ENCODE peak calls at places on chromosomes 7 and 10, in eight cellular contexts. T, G, Y, R, S, D, J and L are unnamed samples.
A peak's percentile ranks its signal among the peaks of the same experiment; 100 is the strongest.

GRCh38 chr7:78539825-78540224 is 741.3 kb downstream of the PHTF2 start:
- DNase-seq in T (no peak), G (no peak), Y (no peak), R (no peak), S (no peak), D (no peak), J (no peak), L (no peak)

GRCh38 chr7:6271091-6271658 is 1.2 kb downstream of the CYTH3 start:
- DNase-seq in T (peak; percentile 68), G (peak; percentile 58), Y (peak; percentile 92), R (no peak), S (no peak), D (peak; percentile 56), J (no peak), L (peak; percentile 75)

GRCh38 chr7:106867641-106868351 is 2.7 kb downstream of the PIK3CG start:
- DNase-seq in T (no peak), G (no peak), Y (no peak), R (no peak), S (no peak), D (no peak), J (no peak), L (no peak)

GRCh38 chr10:102781089-102781920 is 37.6 kb downstream of the WBP1L start:
- DNase-seq in T (no peak), G (no peak), Y (no peak), R (no peak), S (no peak), D (no peak), J (no peak), L (no peak)

GRCh38 chr7:69953319-69954067 is 355.2 kb downstream of the AUTS2 start:
- DNase-seq in T (no peak), G (no peak), Y (no peak), R (no peak), S (peak; percentile 53), D (no peak), J (peak; percentile 86), L (no peak)

GRCh38 chr7:45575501-45576248 is 1.5 kb downstream of the ADCY1 start:
- DNase-seq in T (no peak), G (no peak), Y (no peak), R (no peak), S (no peak), D (no peak), J (no peak), L (no peak)

GRCh38 chr7:150514748-150515222 is at the start of gene GIMAP7:
- DNase-seq in T (no peak), G (no peak), Y (no peak), R (no peak), S (peak; percentile 77), D (no peak), J (no peak), L (no peak)

GRCh38 chr7:2736411-2736914 is 48.5 kb downstream of the AMZ1 start:
- DNase-seq in T (no peak), G (no peak), Y (no peak), R (no peak), S (no peak), D (no peak), J (no peak), L (no peak)

GRCh38 chr7:111730476-111731300 is 168.4 kb upstream of the IMMP2L start:
- DNase-seq in T (no peak), G (peak; percentile 23), Y (peak; percentile 20), R (no peak), S (peak; percentile 43), D (no peak), J (peak; percentile 43), L (no peak)

GRCh38 chr7:7913506-7913905 is 55.1 kb upstream of the GLCCI1 start:
- DNase-seq in T (no peak), G (no peak), Y (no peak), R (no peak), S (no peak), D (no peak), J (no peak), L (no peak)

GRCh38 chr7:44313621-44314031 is 11.8 kb downstream of the CAMK2B start:
- DNase-seq in T (no peak), G (no peak), Y (no peak), R (no peak), S (no peak), D (no peak), J (no peak), L (no peak)

GRCh38 chr10:109956454-109957091 is 33.3 kb upstream of the XPNPEP1 start:
- DNase-seq in T (no peak), G (peak; percentile 43), Y (peak; percentile 82), R (no peak), S (peak; percentile 25), D (no peak), J (peak; percentile 69), L (peak; percentile 64)

GRCh38 chr10:73763343-73763742 is 18.5 kb upstream of the CHCHD1 start:
- DNase-seq in T (no peak), G (no peak), Y (no peak), R (no peak), S (no peak), D (no peak), J (no peak), L (no peak)

GRCh38 chr7:34430456-34430855 is 227.6 kb upstream of the NPSR1 start:
- DNase-seq in T (no peak), G (peak; percentile 70), Y (peak; percentile 42), R (no peak), S (no peak), D (no peak), J (no peak), L (peak; percentile 54)

GRCh38 chr7:44935583-44935982 is 43.2 kb downstream of the MYO1G start:
- DNase-seq in T (no peak), G (no peak), Y (no peak), R (no peak), S (no peak), D (no peak), J (no peak), L (no peak)

GRCh38 chr10:42948040-42948439 is 128.8 kb upstream of the RET start:
- DNase-seq in T (no peak), G (no peak), Y (no peak), R (no peak), S (no peak), D (no peak), J (no peak), L (no peak)

GRCh38 chr7:10913457-10913856 is 60.2 kb upstream of the PHF14 start:
- DNase-seq in T (no peak), G (no peak), Y (no peak), R (no peak), S (no peak), D (no peak), J (no peak), L (no peak)

GRCh38 chr7:132437730-132438129 is 138.5 kb downstream of the PLXNA4 start:
- DNase-seq in T (no peak), G (no peak), Y (no peak), R (no peak), S (peak; percentile 35), D (no peak), J (no peak), L (no peak)

GRCh38 chr10:77844713-77845454 is 81.7 kb downstream of the DLG5 start:
- DNase-seq in T (no peak), G (peak; percentile 91), Y (peak; percentile 74), R (no peak), S (no peak), D (no peak), J (no peak), L (peak; percentile 95)

DNA sequence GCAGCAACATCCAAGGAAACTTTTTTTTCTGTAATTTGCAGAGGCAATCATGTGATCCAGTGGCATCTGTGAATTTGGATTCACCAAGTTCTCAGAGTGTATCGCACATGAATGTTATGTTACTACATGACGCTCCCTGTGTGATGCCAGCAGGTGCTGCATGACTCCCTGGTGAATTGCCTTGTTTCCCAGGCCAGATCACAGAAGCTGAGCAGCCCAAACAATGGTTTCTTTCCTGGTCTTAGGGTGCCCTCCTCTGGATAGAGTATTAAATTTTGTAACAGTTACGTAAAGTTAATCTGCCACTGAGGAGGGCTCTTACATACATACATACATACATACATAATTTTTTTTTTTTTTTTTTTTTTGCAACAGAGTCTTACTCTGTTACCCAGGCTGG is 3.6 kb downstream of the ZSCAN21 start:
- DNase-seq in T (no peak), G (peak; percentile 57), Y (peak; percentile 64), R (peak; percentile 63), S (peak; percentile 37), D (no peak), J (peak; percentile 69), L (peak; percentile 78)
- TF ChIP-seq CTCF in T (no peak), G (peak; percentile 11), Y (peak; percentile 45), R (no peak), S (peak; percentile 44), D (peak; percentile 31), J (peak; percentile 71), L (no peak)

GRCh38 chr10:22752272-22752671 is 37.9 kb upstream of the PIP4K2A start:
- DNase-seq in T (no peak), G (no peak), Y (no peak), R (no peak), S (no peak), D (no peak), J (no peak), L (no peak)

GRCh38 chr10:22750131-22750530 is 35.8 kb upstream of the PIP4K2A start:
- DNase-seq in T (no peak), G (no peak), Y (no peak), R (no peak), S (no peak), D (no peak), J (no peak), L (no peak)

GRCh38 chr10:22753786-22754185 is 39.4 kb upstream of the PIP4K2A start:
- DNase-seq in T (no peak), G (no peak), Y (no peak), R (no peak), S (no peak), D (no peak), J (no peak), L (no peak)

GRCh38 chr10:22758862-22759261 is 44.5 kb upstream of the PIP4K2A start:
- DNase-seq in T (no peak), G (no peak), Y (no peak), R (no peak), S (no peak), D (no peak), J (no peak), L (no peak)

GRCh38 chr10:22754298-22754697 is 39.9 kb upstream of the PIP4K2A start:
- DNase-seq in T (no peak), G (no peak), Y (no peak), R (no peak), S (no peak), D (no peak), J (no peak), L (no peak)
- H3K27ac ChIP-seq in T (no peak overlapping the region), G (no peak overlapping the region), Y (no peak overlapping the region), R (no peak overlapping the region), S (no peak overlapping the region), D (no peak overlapping the region), J (no peak overlapping the region), L (no peak overlapping the region)

GRCh38 chr10:50846753-50847152 is 38.7 kb downstream of the A1CF start:
- DNase-seq in T (no peak), G (peak; percentile 28), Y (no peak), R (no peak), S (no peak), D (no peak), J (no peak), L (peak; percentile 2)
- TF ChIP-seq CTCF in T (no peak), G (no peak), Y (no peak), R (no peak), S (no peak), D (no peak), J (no peak), L (no peak)

DNA sequence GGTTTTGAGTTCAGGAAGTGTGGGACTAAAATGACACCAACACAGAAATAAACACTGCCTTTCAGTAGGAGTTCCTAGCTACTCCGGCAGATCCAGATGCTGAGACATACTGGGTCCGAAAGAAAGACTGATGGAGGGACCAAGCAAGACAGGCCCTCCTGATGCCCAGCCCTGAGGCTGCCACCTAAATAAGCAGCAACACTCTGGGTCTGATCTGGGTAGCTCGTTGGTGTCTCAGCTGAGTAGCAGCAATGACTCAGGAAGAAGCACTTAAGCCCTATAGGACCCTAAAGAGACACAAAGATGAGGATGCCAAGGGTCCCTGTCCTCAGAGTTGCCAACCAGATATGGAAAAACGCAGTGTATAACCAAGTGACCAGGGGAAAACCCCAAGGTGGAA is 190.7 kb downstream of the FAM107B start:
- DNase-seq in T (no peak), G (no peak), Y (no peak), R (no peak), S (no peak), D (no peak), J (no peak), L (no peak)
- H3K27ac ChIP-seq in T (no peak overlapping the region), G (no peak overlapping the region), Y (peak overlapping the region; percentile 19), R (no peak overlapping the region), S (no peak overlapping the region), D (no peak overlapping the region), J (no peak overlapping the region), L (no peak overlapping the region)